ENCODE peak calls at places on chromosome 4, in six cellular contexts. One of them, this sample, is unnamed.

GRCh38 chr4:84596826-84597225 is 13.9 kb downstream of the CDS1 start:
- DNase-seq in coronary artery: no peak
- DNase-seq in IMR-90: no peak
- DNase-seq in hepatocyte: peak; percentile 55
- DNase-seq in spleen: no peak
- DNase-seq in adrenal gland: peak; percentile 5
- DNase-seq in this sample: no peak

GRCh38 chr4:8393593-8394038 is 46.9 kb downstream of the ACOX3 start:
- DNase-seq in coronary artery: peak; percentile 86
- DNase-seq in hepatocyte: peak; percentile 50
- DNase-seq in adrenal gland: peak; percentile 87
- DNase-seq in spleen: no peak
- DNase-seq in IMR-90: peak; percentile 97
- DNase-seq in this sample: peak; percentile 96

GRCh38 chr4:89829470-89830138 is 7.4 kb downstream of the SNCA start:
- DNase-seq in adrenal gland: peak; percentile 49
- DNase-seq in spleen: no peak
- DNase-seq in coronary artery: no peak
- DNase-seq in IMR-90: no peak
- DNase-seq in hepatocyte: no peak
- DNase-seq in this sample: no peak

GRCh38 chr4:41363384-41363981 is 106.8 kb downstream of the UCHL1 start:
- DNase-seq in adrenal gland: peak; percentile 53
- DNase-seq in spleen: peak; percentile 51
- DNase-seq in coronary artery: peak; percentile 83
- DNase-seq in hepatocyte: no peak
- DNase-seq in IMR-90: no peak
- DNase-seq in this sample: peak; percentile 42

GRCh38 chr4:18938343-18939109 is 917.0 kb upstream of the LCORL start:
- DNase-seq in adrenal gland: no peak
- DNase-seq in spleen: no peak
- DNase-seq in IMR-90: no peak
- DNase-seq in hepatocyte: no peak
- DNase-seq in coronary artery: no peak
- DNase-seq in this sample: no peak

GRCh38 chr4:87311684-87312083 is 11.0 kb downstream of the HSD17B13 start:
- DNase-seq in spleen: no peak
- DNase-seq in adrenal gland: no peak
- DNase-seq in IMR-90: no peak
- DNase-seq in hepatocyte: no peak
- DNase-seq in coronary artery: no peak
- DNase-seq in this sample: no peak

GRCh38 chr4:80486603-80487002 is 151.1 kb downstream of the CFAP299 start:
- DNase-seq in adrenal gland: no peak
- DNase-seq in coronary artery: no peak
- DNase-seq in spleen: no peak
- DNase-seq in hepatocyte: no peak
- DNase-seq in IMR-90: no peak
- DNase-seq in this sample: no peak

GRCh38 chr4:154073107-154073817 is 284.4 kb upstream of the SFRP2 start:
- DNase-seq in coronary artery: no peak
- DNase-seq in IMR-90: no peak
- DNase-seq in adrenal gland: no peak
- DNase-seq in hepatocyte: no peak
- DNase-seq in spleen: no peak
- DNase-seq in this sample: no peak

GRCh38 chr4:122775987-122776836 is 43.7 kb downstream of the BBS12 start:
- DNase-seq in coronary artery: no peak
- DNase-seq in hepatocyte: no peak
- DNase-seq in adrenal gland: no peak
- DNase-seq in spleen: no peak
- DNase-seq in IMR-90: no peak
- DNase-seq in this sample: no peak
- TF ChIP-seq CTCF in coronary artery: no peak
- TF ChIP-seq CTCF in hepatocyte: no peak
- TF ChIP-seq CTCF in adrenal gland: no peak
- TF ChIP-seq CTCF in spleen: no peak
- TF ChIP-seq CTCF in IMR-90: no peak
- TF ChIP-seq CTCF in this sample: no peak

DNA sequence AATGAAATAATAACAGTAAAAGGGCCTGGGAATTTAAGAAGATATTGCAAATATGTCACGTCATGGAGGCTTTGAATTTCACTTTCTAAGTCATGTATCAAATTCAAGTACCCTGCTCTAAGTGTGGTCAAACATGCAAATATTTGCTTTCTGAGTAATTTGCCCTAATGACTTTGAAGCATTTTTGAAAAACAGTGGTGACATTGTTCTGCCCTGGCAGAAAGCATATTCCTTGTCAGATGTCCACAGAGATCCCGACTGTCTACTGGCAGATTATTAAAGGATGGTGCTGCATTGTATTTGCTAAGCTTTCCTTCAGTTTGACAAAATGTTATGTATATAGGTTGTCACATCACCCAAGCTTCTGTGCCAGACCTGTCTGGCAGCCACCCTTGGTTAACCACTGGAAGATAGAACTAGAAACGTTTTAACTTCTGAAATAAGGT is 92.5 kb downstream of the ANK2 start:
- DNase-seq in hepatocyte: peak; percentile 9
- DNase-seq in adrenal gland: no peak
- DNase-seq in spleen: no peak
- DNase-seq in coronary artery: no peak
- DNase-seq in IMR-90: peak; percentile 43
- DNase-seq in this sample: peak; percentile 66
- H3K4me3 ChIP-seq in hepatocyte: no peak overlapping the region
- H3K4me3 ChIP-seq in adrenal gland: no peak overlapping the region
- H3K4me3 ChIP-seq in spleen: no peak overlapping the region
- H3K4me3 ChIP-seq in coronary artery: no peak overlapping the region
- H3K4me3 ChIP-seq in IMR-90: no peak overlapping the region
- H3K4me3 ChIP-seq in this sample: no peak overlapping the region

GRCh38 chr4:984336-985054 is 2.3 kb upstream of the IDUA start:
- DNase-seq in spleen: no peak
- DNase-seq in IMR-90: no peak
- DNase-seq in coronary artery: no peak
- DNase-seq in hepatocyte: no peak
- DNase-seq in adrenal gland: no peak
- DNase-seq in this sample: no peak
- H3K27ac ChIP-seq in spleen: no peak overlapping the region
- H3K27ac ChIP-seq in IMR-90: no peak overlapping the region
- H3K27ac ChIP-seq in coronary artery: no peak overlapping the region
- H3K27ac ChIP-seq in hepatocyte: no peak overlapping the region
- H3K27ac ChIP-seq in adrenal gland: no peak overlapping the region
- H3K27ac ChIP-seq in this sample: no peak overlapping the region

GRCh38 chr4:3148926-3149325 is 74.4 kb downstream of the HTT start:
- DNase-seq in coronary artery: no peak
- DNase-seq in spleen: no peak
- DNase-seq in IMR-90: no peak
- DNase-seq in hepatocyte: no peak
- DNase-seq in adrenal gland: no peak
- DNase-seq in this sample: no peak

DNA sequence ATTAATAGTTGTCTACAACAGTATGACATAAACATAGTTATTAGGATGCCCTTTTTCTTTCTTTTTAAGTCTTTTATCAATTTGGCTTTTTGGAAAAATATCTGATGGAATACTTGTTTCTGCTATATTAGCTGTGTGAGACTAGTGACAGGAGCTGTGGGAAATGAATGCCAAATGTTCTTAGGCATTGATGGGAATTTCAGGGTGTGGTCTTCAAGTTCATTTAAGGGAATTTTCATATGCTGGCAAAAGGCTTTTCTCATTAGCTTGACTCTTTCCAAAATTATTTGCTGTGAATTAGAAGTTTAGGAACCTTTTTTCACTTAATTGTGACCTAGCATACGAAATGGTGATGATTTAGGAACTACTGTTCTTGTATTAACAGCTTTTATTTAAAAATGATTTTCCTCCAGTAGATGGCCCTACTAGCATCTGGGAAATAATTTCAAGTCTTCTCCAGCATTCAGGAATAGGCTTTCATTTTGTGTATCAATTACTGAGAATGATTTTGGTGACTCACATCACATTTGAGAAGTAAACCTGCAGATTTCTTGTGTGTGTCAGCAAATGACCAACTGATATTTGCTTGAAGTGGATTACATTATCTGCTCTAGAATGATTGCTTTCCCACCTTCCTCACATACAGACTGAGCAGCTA is 70.9 kb downstream of the HTT start:
- DNase-seq in adrenal gland: no peak
- DNase-seq in hepatocyte: no peak
- DNase-seq in coronary artery: no peak
- DNase-seq in spleen: no peak
- DNase-seq in IMR-90: peak; percentile 80
- DNase-seq in this sample: peak; percentile 31
- TF ChIP-seq CTCF in adrenal gland: no peak
- TF ChIP-seq CTCF in hepatocyte: peak; percentile 31
- TF ChIP-seq CTCF in coronary artery: no peak
- TF ChIP-seq CTCF in spleen: no peak
- TF ChIP-seq CTCF in IMR-90: peak; percentile 33
- TF ChIP-seq CTCF in this sample: no peak

GRCh38 chr4:59537231-59537886 is 1662.8 kb upstream of the ADGRL3 start:
- DNase-seq in adrenal gland: no peak
- DNase-seq in spleen: no peak
- DNase-seq in hepatocyte: no peak
- DNase-seq in coronary artery: no peak
- DNase-seq in IMR-90: no peak
- DNase-seq in this sample: no peak
- H3K4me3 ChIP-seq in adrenal gland: no peak overlapping the region
- H3K4me3 ChIP-seq in spleen: no peak overlapping the region
- H3K4me3 ChIP-seq in hepatocyte: no peak overlapping the region
- H3K4me3 ChIP-seq in coronary artery: no peak overlapping the region
- H3K4me3 ChIP-seq in IMR-90: no peak overlapping the region
- H3K4me3 ChIP-seq in this sample: no peak overlapping the region

This sample was measured in cardiac muscle cell.